ENCODE peak calls at places on chromosomes 5 and 9, in eight cellular contexts. One of them, this sample, is unnamed.

GRCh38 chr9:109319072-109319630 is 1.7 kb downstream of the EPB41L4B start:
- DNase-seq in NCI-H146: peak
- DNase-seq in BE2C: no peak
- DNase-seq in dorsolateral prefrontal cortex: no peak
- DNase-seq in iris pigment epithelial cell: no peak
- DNase-seq in activated CD8-positive, alpha-beta memory T cell treated with anti-CD3 and anti-CD28 coated beads for 24 hours: peak
- DNase-seq in hepatic stellate cell: no peak
- DNase-seq in GM12891: no peak
- DNase-seq in this sample: no peak

GRCh38 chr9:38024036-38024681 is 44.9 kb downstream of the SHB start:
- DNase-seq in NCI-H146: peak
- DNase-seq in BE2C: peak
- DNase-seq in dorsolateral prefrontal cortex: peak
- DNase-seq in iris pigment epithelial cell: peak
- DNase-seq in activated CD8-positive, alpha-beta memory T cell treated with anti-CD3 and anti-CD28 coated beads for 24 hours: no peak
- DNase-seq in hepatic stellate cell: peak
- DNase-seq in GM12891: no peak
- DNase-seq in this sample: peak

GRCh38 chr9:112777914-112778313 is 27.4 kb downstream of the SNX30 start:
- DNase-seq in NCI-H146: no peak
- DNase-seq in BE2C: no peak
- DNase-seq in dorsolateral prefrontal cortex: no peak
- DNase-seq in iris pigment epithelial cell: no peak
- DNase-seq in activated CD8-positive, alpha-beta memory T cell treated with anti-CD3 and anti-CD28 coated beads for 24 hours: no peak
- DNase-seq in hepatic stellate cell: no peak
- DNase-seq in GM12891: no peak
- DNase-seq in this sample: no peak

GRCh38 chr9:81083062-81083461 is 606.3 kb downstream of the TLE1 start:
- DNase-seq in NCI-H146: no peak
- DNase-seq in BE2C: no peak
- DNase-seq in dorsolateral prefrontal cortex: no peak
- DNase-seq in iris pigment epithelial cell: peak
- DNase-seq in activated CD8-positive, alpha-beta memory T cell treated with anti-CD3 and anti-CD28 coated beads for 24 hours: no peak
- DNase-seq in hepatic stellate cell: peak
- DNase-seq in GM12891: no peak
- DNase-seq in this sample: peak

GRCh38 chr5:78533356-78533755 is 115.2 kb downstream of the LHFPL2 start:
- DNase-seq in NCI-H146: peak
- DNase-seq in BE2C: no peak
- DNase-seq in dorsolateral prefrontal cortex: no peak
- DNase-seq in iris pigment epithelial cell: peak
- DNase-seq in activated CD8-positive, alpha-beta memory T cell treated with anti-CD3 and anti-CD28 coated beads for 24 hours: no peak
- DNase-seq in hepatic stellate cell: no peak
- DNase-seq in GM12891: peak
- DNase-seq in this sample: peak

GRCh38 chr9:33466565-33467495 is 6.9 kb downstream of the NOL6 start:
- DNase-seq in NCI-H146: peak
- DNase-seq in BE2C: peak
- DNase-seq in dorsolateral prefrontal cortex: peak
- DNase-seq in iris pigment epithelial cell: peak
- DNase-seq in activated CD8-positive, alpha-beta memory T cell treated with anti-CD3 and anti-CD28 coated beads for 24 hours: peak
- DNase-seq in hepatic stellate cell: peak
- DNase-seq in GM12891: peak
- DNase-seq in this sample: peak

GRCh38 chr9:12923472-12924009 is 148.7 kb downstream of the LURAP1L start:
- DNase-seq in NCI-H146: no peak
- DNase-seq in BE2C: no peak
- DNase-seq in dorsolateral prefrontal cortex: no peak
- DNase-seq in iris pigment epithelial cell: peak
- DNase-seq in activated CD8-positive, alpha-beta memory T cell treated with anti-CD3 and anti-CD28 coated beads for 24 hours: no peak
- DNase-seq in hepatic stellate cell: peak
- DNase-seq in GM12891: no peak
- DNase-seq in this sample: peak

GRCh38 chr5:171661146-171661545 is 124.5 kb upstream of the SMIM23 start:
- DNase-seq in NCI-H146: no peak
- DNase-seq in BE2C: no peak
- DNase-seq in dorsolateral prefrontal cortex: no peak
- DNase-seq in iris pigment epithelial cell: no peak
- DNase-seq in activated CD8-positive, alpha-beta memory T cell treated with anti-CD3 and anti-CD28 coated beads for 24 hours: no peak
- DNase-seq in hepatic stellate cell: no peak
- DNase-seq in GM12891: no peak
- DNase-seq in this sample: no peak

GRCh38 chr5:65126192-65126591 is 355.5 kb downstream of the ADAMTS6 start:
- DNase-seq in NCI-H146: peak
- DNase-seq in BE2C: no peak
- DNase-seq in dorsolateral prefrontal cortex: peak
- DNase-seq in iris pigment epithelial cell: no peak
- DNase-seq in activated CD8-positive, alpha-beta memory T cell treated with anti-CD3 and anti-CD28 coated beads for 24 hours: no peak
- DNase-seq in hepatic stellate cell: no peak
- DNase-seq in GM12891: no peak
- DNase-seq in this sample: peak

GRCh38 chr5:128084228-128085167 is 932 bp downstream of the SLC12A2 start:
- DNase-seq in NCI-H146: peak
- DNase-seq in BE2C: peak
- DNase-seq in dorsolateral prefrontal cortex: peak
- DNase-seq in iris pigment epithelial cell: peak
- DNase-seq in activated CD8-positive, alpha-beta memory T cell treated with anti-CD3 and anti-CD28 coated beads for 24 hours: peak
- DNase-seq in hepatic stellate cell: peak
- DNase-seq in GM12891: peak
- DNase-seq in this sample: peak

GRCh38 chr5:85204289-85204688 is 819.6 kb upstream of the EDIL3 start:
- DNase-seq in NCI-H146: no peak
- DNase-seq in BE2C: no peak
- DNase-seq in dorsolateral prefrontal cortex: no peak
- DNase-seq in iris pigment epithelial cell: no peak
- DNase-seq in activated CD8-positive, alpha-beta memory T cell treated with anti-CD3 and anti-CD28 coated beads for 24 hours: no peak
- DNase-seq in hepatic stellate cell: no peak
- DNase-seq in GM12891: no peak
- DNase-seq in this sample: no peak

GRCh38 chr5:149550267-149550582 is 1.0 kb downstream of the CSNK1A1 start:
- DNase-seq in NCI-H146: no peak
- DNase-seq in BE2C: no peak
- DNase-seq in dorsolateral prefrontal cortex: no peak
- DNase-seq in iris pigment epithelial cell: peak
- DNase-seq in activated CD8-positive, alpha-beta memory T cell treated with anti-CD3 and anti-CD28 coated beads for 24 hours: no peak
- DNase-seq in hepatic stellate cell: peak
- DNase-seq in GM12891: no peak
- DNase-seq in this sample: peak

GRCh38 chr9:121233906-121234901 is 32.5 kb upstream of the RAB14 start:
- DNase-seq in NCI-H146: no peak
- DNase-seq in BE2C: peak
- DNase-seq in dorsolateral prefrontal cortex: no peak
- DNase-seq in iris pigment epithelial cell: peak
- DNase-seq in activated CD8-positive, alpha-beta memory T cell treated with anti-CD3 and anti-CD28 coated beads for 24 hours: no peak
- DNase-seq in hepatic stellate cell: peak
- DNase-seq in GM12891: no peak
- DNase-seq in this sample: peak

GRCh38 chr9:70563437-70564204 is 149.2 kb upstream of the KLF9 start:
- DNase-seq in NCI-H146: no peak
- DNase-seq in BE2C: no peak
- DNase-seq in dorsolateral prefrontal cortex: no peak
- DNase-seq in iris pigment epithelial cell: peak
- DNase-seq in activated CD8-positive, alpha-beta memory T cell treated with anti-CD3 and anti-CD28 coated beads for 24 hours: no peak
- DNase-seq in hepatic stellate cell: peak
- DNase-seq in GM12891: peak
- DNase-seq in this sample: peak

GRCh38 chr5:147658293-147658932 is 124.1 kb downstream of the JAKMIP2 start:
- DNase-seq in NCI-H146: no peak
- DNase-seq in BE2C: no peak
- DNase-seq in dorsolateral prefrontal cortex: no peak
- DNase-seq in iris pigment epithelial cell: no peak
- DNase-seq in activated CD8-positive, alpha-beta memory T cell treated with anti-CD3 and anti-CD28 coated beads for 24 hours: no peak
- DNase-seq in hepatic stellate cell: no peak
- DNase-seq in GM12891: no peak
- DNase-seq in this sample: no peak

GRCh38 chr5:100904259-100904822 is 1.3 kb upstream of the ST8SIA4 start:
- DNase-seq in NCI-H146: no peak
- DNase-seq in BE2C: no peak
- DNase-seq in dorsolateral prefrontal cortex: no peak
- DNase-seq in iris pigment epithelial cell: no peak
- DNase-seq in activated CD8-positive, alpha-beta memory T cell treated with anti-CD3 and anti-CD28 coated beads for 24 hours: peak
- DNase-seq in hepatic stellate cell: no peak
- DNase-seq in GM12891: no peak
- DNase-seq in this sample: no peak

GRCh38 chr5:76732405-76733048 is 16.6 kb downstream of the F2R start:
- DNase-seq in NCI-H146: no peak
- DNase-seq in BE2C: no peak
- DNase-seq in dorsolateral prefrontal cortex: no peak
- DNase-seq in iris pigment epithelial cell: no peak
- DNase-seq in activated CD8-positive, alpha-beta memory T cell treated with anti-CD3 and anti-CD28 coated beads for 24 hours: no peak
- DNase-seq in hepatic stellate cell: no peak
- DNase-seq in GM12891: no peak
- DNase-seq in this sample: no peak

GRCh38 chr5:42526179-42526578 is 102.9 kb downstream of the GHR start:
- DNase-seq in NCI-H146: no peak
- DNase-seq in BE2C: no peak
- DNase-seq in dorsolateral prefrontal cortex: no peak
- DNase-seq in iris pigment epithelial cell: no peak
- DNase-seq in activated CD8-positive, alpha-beta memory T cell treated with anti-CD3 and anti-CD28 coated beads for 24 hours: no peak
- DNase-seq in hepatic stellate cell: no peak
- DNase-seq in GM12891: no peak
- DNase-seq in this sample: no peak

GRCh38 chr9:2802494-2802921 is 41.4 kb downstream of the PUM3 start:
- DNase-seq in NCI-H146: no peak
- DNase-seq in BE2C: no peak
- DNase-seq in dorsolateral prefrontal cortex: no peak
- DNase-seq in iris pigment epithelial cell: peak
- DNase-seq in activated CD8-positive, alpha-beta memory T cell treated with anti-CD3 and anti-CD28 coated beads for 24 hours: no peak
- DNase-seq in hepatic stellate cell: peak
- DNase-seq in GM12891: no peak
- DNase-seq in this sample: peak

GRCh38 chr5:956941-957729 is 51.5 kb upstream of the NKD2 start:
- DNase-seq in NCI-H146: no peak
- DNase-seq in BE2C: no peak
- DNase-seq in dorsolateral prefrontal cortex: no peak
- DNase-seq in iris pigment epithelial cell: peak
- DNase-seq in activated CD8-positive, alpha-beta memory T cell treated with anti-CD3 and anti-CD28 coated beads for 24 hours: peak
- DNase-seq in hepatic stellate cell: peak
- DNase-seq in GM12891: no peak
- DNase-seq in this sample: peak

GRCh38 chr9:135468866-135469521 is 10.6 kb upstream of the PPP1R26 start:
- DNase-seq in NCI-H146: no peak
- DNase-seq in BE2C: no peak
- DNase-seq in dorsolateral prefrontal cortex: no peak
- DNase-seq in iris pigment epithelial cell: peak
- DNase-seq in activated CD8-positive, alpha-beta memory T cell treated with anti-CD3 and anti-CD28 coated beads for 24 hours: no peak
- DNase-seq in hepatic stellate cell: no peak
- DNase-seq in GM12891: no peak
- DNase-seq in this sample: peak

GRCh38 chr5:73263001-73263710 is 90.2 kb downstream of the TMEM174 start:
- DNase-seq in NCI-H146: no peak
- DNase-seq in BE2C: no peak
- DNase-seq in dorsolateral prefrontal cortex: no peak
- DNase-seq in iris pigment epithelial cell: no peak
- DNase-seq in activated CD8-positive, alpha-beta memory T cell treated with anti-CD3 and anti-CD28 coated beads for 24 hours: no peak
- DNase-seq in hepatic stellate cell: no peak
- DNase-seq in GM12891: no peak
- DNase-seq in this sample: no peak

GRCh38 chr5:178199581-178200434 is 4.5 kb upstream of the HNRNPAB start:
- DNase-seq in NCI-H146: no peak
- DNase-seq in BE2C: no peak
- DNase-seq in dorsolateral prefrontal cortex: no peak
- DNase-seq in iris pigment epithelial cell: no peak
- DNase-seq in activated CD8-positive, alpha-beta memory T cell treated with anti-CD3 and anti-CD28 coated beads for 24 hours: no peak
- DNase-seq in hepatic stellate cell: no peak
- DNase-seq in GM12891: no peak
- DNase-seq in this sample: no peak

GRCh38 chr5:133117930-133118445 is 66.2 kb downstream of the HSPA4 start:
- DNase-seq in NCI-H146: no peak
- DNase-seq in BE2C: no peak
- DNase-seq in dorsolateral prefrontal cortex: no peak
- DNase-seq in iris pigment epithelial cell: no peak
- DNase-seq in activated CD8-positive, alpha-beta memory T cell treated with anti-CD3 and anti-CD28 coated beads for 24 hours: peak
- DNase-seq in hepatic stellate cell: no peak
- DNase-seq in GM12891: no peak
- DNase-seq in this sample: no peak

GRCh38 chr5:112604741-112605390 is 132.8 kb upstream of the APC start:
- DNase-seq in NCI-H146: no peak
- DNase-seq in BE2C: no peak
- DNase-seq in dorsolateral prefrontal cortex: no peak
- DNase-seq in iris pigment epithelial cell: no peak
- DNase-seq in activated CD8-positive, alpha-beta memory T cell treated with anti-CD3 and anti-CD28 coated beads for 24 hours: no peak
- DNase-seq in hepatic stellate cell: no peak
- DNase-seq in GM12891: peak
- DNase-seq in this sample: no peak

GRCh38 chr5:36875051-36875788 is 1.3 kb upstream of the NIPBL start:
- DNase-seq in NCI-H146: peak
- DNase-seq in BE2C: peak
- DNase-seq in dorsolateral prefrontal cortex: peak
- DNase-seq in iris pigment epithelial cell: peak
- DNase-seq in activated CD8-positive, alpha-beta memory T cell treated with anti-CD3 and anti-CD28 coated beads for 24 hours: peak
- DNase-seq in hepatic stellate cell: peak
- DNase-seq in GM12891: no peak
- DNase-seq in this sample: peak

GRCh38 chr9:81827616-81828296 is 100.5 kb upstream of the SPATA31D4 start:
- DNase-seq in NCI-H146: no peak
- DNase-seq in BE2C: no peak
- DNase-seq in dorsolateral prefrontal cortex: no peak
- DNase-seq in iris pigment epithelial cell: no peak
- DNase-seq in activated CD8-positive, alpha-beta memory T cell treated with anti-CD3 and anti-CD28 coated beads for 24 hours: no peak
- DNase-seq in hepatic stellate cell: no peak
- DNase-seq in GM12891: no peak
- DNase-seq in this sample: no peak

This sample was measured in cardiac fibroblast.